ENCODE peak calls at places on chromosomes 13 and 19, in seven cellular contexts. S is K562, U is A549, O is SK-N-SH, E is H1, B is GM12878, Q is HepG2. X is an unnamed sample.

GRCh38 chr13:31195616-31196015 is 4.2 kb upstream of the B3GLCT start:
- DNase-seq in U (no peak), S (no peak), O (no peak), Q (no peak), E (no peak), B (no peak), X (no peak)

GRCh38 chr13:74062933-74063332 is 71.3 kb downstream of the KLF12 start:
- DNase-seq in O (no peak), Q (no peak), B (peak), S (no peak), E (no peak), U (no peak), X (no peak)

GRCh38 chr19:12364391-12365093 is 941 bp downstream of the ZNF442 start:
- DNase-seq in B (no peak), S (peak), O (peak), Q (no peak), U (no peak), E (no peak), X (no peak)

GRCh38 chr13:64078025-64078424 is 2662.4 kb upstream of the PCDH20 start:
- DNase-seq in S (no peak), B (no peak), Q (peak), O (peak), E (no peak), U (no peak), X (no peak)

GRCh38 chr19:16359964-16360363 is 35.3 kb downstream of the KLF2 start:
- DNase-seq in U (no peak), O (no peak), Q (no peak), E (no peak), S (no peak), B (no peak), X (no peak)

GRCh38 chr19:28632357-28633076 is 580.4 kb downstream of the UQCRFS1 start:
- DNase-seq in S (no peak), O (no peak), Q (no peak), B (no peak), E (no peak), U (no peak), X (no peak)

GRCh38 chr13:45838171-45838745 is 13.3 kb downstream of the SIAH3 start:
- DNase-seq in O (peak), S (no peak), E (no peak), B (no peak), U (no peak), Q (no peak), X (no peak)

GRCh38 chr13:91767681-91768080 is 369.3 kb downstream of the GPC5 start:
- DNase-seq in B (no peak), Q (no peak), U (no peak), O (no peak), E (no peak), S (no peak), X (no peak)

GRCh38 chr13:53490732-53491131 is 462.1 kb downstream of the OLFM4 start:
- DNase-seq in O (no peak), E (no peak), S (no peak), B (no peak), U (no peak), Q (no peak), X (no peak)

GRCh38 chr13:51501592-51502205 is 48.9 kb upstream of the INTS6 start:
- DNase-seq in S (no peak), Q (no peak), O (no peak), B (no peak), E (no peak), U (no peak), X (no peak)

GRCh38 chr19:32581704-32582164 is 744 bp downstream of the PDCD5 start:
- DNase-seq in B (no peak), U (peak), O (peak), S (peak), E (peak), Q (no peak), X (no peak)

GRCh38 chr13:72805663-72806341 is 23.9 kb downstream of the PIBF1 start:
- DNase-seq in B (no peak), Q (peak), U (no peak), S (no peak), E (no peak), O (no peak), X (no peak)

GRCh38 chr13:42119875-42120274 is 71.4 kb downstream of the DGKH start:
- DNase-seq in O (no peak), B (peak), Q (no peak), U (no peak), S (no peak), E (no peak), X (no peak)

GRCh38 chr13:27411393-27411792 is 13.0 kb upstream of the GTF3A start:
- DNase-seq in Q (no peak), U (no peak), E (no peak), B (no peak), O (no peak), S (no peak), X (no peak)

GRCh38 chr13:24725379-24725778 is 38.6 kb upstream of the RNF17 start:
- DNase-seq in Q (no peak), U (no peak), S (no peak), O (no peak), B (no peak), E (no peak), X (no peak)

GRCh38 chr13:40464349-40464748 is 202.1 kb downstream of the FOXO1 start:
- DNase-seq in U (no peak), S (no peak), E (no peak), Q (no peak), O (no peak), B (no peak), X (no peak)

GRCh38 chr13:113178070-113178895 is 19.8 kb downstream of the PROZ start:
- DNase-seq in B (no peak), U (no peak), O (peak), E (no peak), Q (no peak), S (no peak), X (no peak)

GRCh38 chr13:45167611-45168554 is 33.0 kb downstream of the KCTD4 start:
- DNase-seq in Q (no peak), B (no peak), U (peak), E (no peak), O (no peak), S (no peak), X (peak)

GRCh38 chr13:46089213-46089612 is 15.6 kb downstream of the CPB2 start:
- DNase-seq in Q (no peak), U (no peak), O (no peak), B (no peak), S (no peak), E (no peak), X (no peak)

GRCh38 chr13:77857810-77858209 is 60.8 kb downstream of the EDNRB start:
- DNase-seq in E (no peak), Q (no peak), S (no peak), B (no peak), O (no peak), U (no peak), X (no peak)

GRCh38 chr13:98856983-98857382 is 104.5 kb upstream of the SLC15A1 start:
- DNase-seq in S (no peak), U (no peak), O (peak), Q (no peak), E (no peak), B (no peak), X (no peak)

GRCh38 chr13:46858776-46859175 is 38.1 kb downstream of the HTR2A start:
- DNase-seq in S (no peak), E (no peak), U (no peak), Q (no peak), B (no peak), O (no peak), X (no peak)

GRCh38 chr13:107867701-107868661 is 347.4 kb downstream of the LIG4 start:
- DNase-seq in U (no peak), O (peak), S (peak), E (peak), B (no peak), Q (no peak), X (no peak)

GRCh38 chr19:6069268-6069771 is 41.0 kb downstream of the RFX2 start:
- DNase-seq in U (no peak), O (no peak), E (no peak), Q (no peak), B (no peak), S (no peak), X (no peak)

GRCh38 chr13:30743319-30744055 is 8.1 kb downstream of the ALOX5AP start:
- DNase-seq in B (no peak), O (no peak), Q (peak), S (no peak), E (no peak), U (peak), X (peak)

GRCh38 chr13:75372517-75372916 is 109.5 kb downstream of the TBC1D4 start:
- DNase-seq in B (no peak), U (peak), O (peak), Q (peak), S (peak), E (no peak), X (no peak)

GRCh38 chr13:114004416-114005205 is 30.7 kb upstream of the C13orf46 start:
- DNase-seq in S (peak), U (no peak), E (no peak), Q (peak), B (no peak), O (no peak), X (no peak)

GRCh38 chr19:6887326-6887725 is at the start of gene ADGRE1:
- DNase-seq in S (no peak), O (no peak), U (no peak), E (no peak), Q (no peak), B (no peak), X (no peak)

GRCh38 chr19:48553676-48554384 is 1.9 kb downstream of the SULT2B1 start:
- DNase-seq in Q (peak), O (peak), E (no peak), S (peak), U (peak), B (no peak), X (no peak)

GRCh38 chr13:99484405-99484981 is 16.8 kb upstream of the TM9SF2 start:
- DNase-seq in S (no peak), B (no peak), E (no peak), U (no peak), O (no peak), Q (no peak), X (no peak)

GRCh38 chr13:74758188-74758587 is 624.0 kb upstream of the KLF12 start:
- DNase-seq in Q (no peak), S (no peak), U (no peak), E (no peak), B (no peak), O (no peak), X (no peak)

DNA sequence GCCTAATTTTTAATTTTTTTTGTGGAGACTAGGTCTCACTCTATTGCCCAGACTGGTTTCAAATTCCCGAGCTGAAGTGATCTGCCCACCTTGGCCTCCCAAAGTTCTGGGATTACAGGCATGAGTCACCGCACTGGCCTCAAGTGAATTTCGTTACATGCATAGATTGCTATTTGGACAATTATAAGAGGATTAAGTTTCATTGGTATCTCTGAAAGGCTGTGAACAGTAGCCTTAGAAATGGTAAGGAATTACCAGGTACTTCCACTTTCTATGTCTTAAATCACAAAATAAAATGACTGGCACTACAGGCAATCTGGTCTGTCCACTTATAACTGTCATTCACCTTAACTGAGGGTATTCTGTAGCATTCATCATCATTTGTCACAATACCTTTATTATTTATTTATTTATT is 2.9 kb upstream of the CCDC9 start:
- DNase-seq in B (no peak), E (no peak), S (no peak), Q (peak), U (no peak), O (no peak), X (no peak)
- TF ChIP-seq MAX in B (no peak), E (no peak), S (no peak), Q (no peak), U (no peak), O (no peak), X (no peak)

GRCh38 chr19:1045247-1045603 is 5.3 kb downstream of the ABCA7 start:
- DNase-seq in S (peak), E (peak), Q (peak), O (peak), U (peak), B (no peak), X (peak)
- TF ChIP-seq RAD21 in S (no peak), E (no peak), Q (no peak), O (no peak), U (no peak), B (no peak), X (no peak)

GRCh38 chr13:62280590-62280989 is 864.9 kb upstream of the PCDH20 start:
- DNase-seq in S (no peak), E (no peak), O (no peak), B (peak), U (no peak), Q (no peak), X (no peak)

GRCh38 chr13:62278271-62278670 is 862.6 kb upstream of the PCDH20 start:
- DNase-seq in B (no peak), O (no peak), E (no peak), S (no peak), U (no peak), Q (no peak), X (no peak)
- TF ChIP-seq CTCF in B (no peak), O (no peak), E (no peak), S (no peak), U (no peak), Q (no peak), X (peak)

DNA sequence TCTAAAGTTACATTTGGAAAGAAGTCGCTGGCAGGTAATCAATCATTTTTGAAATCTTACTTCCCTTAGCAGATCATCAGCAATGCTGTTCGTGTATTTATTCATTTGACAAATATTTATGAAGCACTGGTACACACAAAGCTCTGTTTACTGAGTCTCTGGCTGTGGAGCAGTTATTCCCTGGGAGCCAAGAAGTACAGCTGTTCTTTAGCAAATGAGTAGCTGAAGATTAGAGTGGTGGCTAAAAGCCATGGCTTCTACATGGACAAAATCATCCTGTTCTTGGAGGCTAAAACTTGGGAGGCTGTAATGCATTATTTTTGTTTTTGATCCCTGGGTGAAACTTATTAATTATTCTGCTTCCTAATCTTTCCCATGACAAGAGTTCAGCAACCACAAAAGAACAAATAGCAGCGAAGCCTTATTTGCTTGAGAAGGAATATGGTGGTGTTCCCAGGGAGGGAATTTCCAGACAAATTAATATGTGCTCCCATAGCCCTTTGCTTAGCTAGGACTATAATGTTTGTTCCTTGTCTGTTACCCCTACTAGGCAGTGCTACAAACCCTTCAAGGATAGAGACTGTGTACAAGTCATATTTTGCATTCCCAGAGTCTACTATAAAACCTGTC is 109.5 kb downstream of the DCT start:
- DNase-seq in O (no peak), S (no peak), B (no peak), E (no peak), Q (no peak), U (no peak), X (no peak)
- TF ChIP-seq MAX in O (no peak), S (no peak), B (no peak), E (no peak), Q (no peak), U (no peak), X (no peak)

DNA sequence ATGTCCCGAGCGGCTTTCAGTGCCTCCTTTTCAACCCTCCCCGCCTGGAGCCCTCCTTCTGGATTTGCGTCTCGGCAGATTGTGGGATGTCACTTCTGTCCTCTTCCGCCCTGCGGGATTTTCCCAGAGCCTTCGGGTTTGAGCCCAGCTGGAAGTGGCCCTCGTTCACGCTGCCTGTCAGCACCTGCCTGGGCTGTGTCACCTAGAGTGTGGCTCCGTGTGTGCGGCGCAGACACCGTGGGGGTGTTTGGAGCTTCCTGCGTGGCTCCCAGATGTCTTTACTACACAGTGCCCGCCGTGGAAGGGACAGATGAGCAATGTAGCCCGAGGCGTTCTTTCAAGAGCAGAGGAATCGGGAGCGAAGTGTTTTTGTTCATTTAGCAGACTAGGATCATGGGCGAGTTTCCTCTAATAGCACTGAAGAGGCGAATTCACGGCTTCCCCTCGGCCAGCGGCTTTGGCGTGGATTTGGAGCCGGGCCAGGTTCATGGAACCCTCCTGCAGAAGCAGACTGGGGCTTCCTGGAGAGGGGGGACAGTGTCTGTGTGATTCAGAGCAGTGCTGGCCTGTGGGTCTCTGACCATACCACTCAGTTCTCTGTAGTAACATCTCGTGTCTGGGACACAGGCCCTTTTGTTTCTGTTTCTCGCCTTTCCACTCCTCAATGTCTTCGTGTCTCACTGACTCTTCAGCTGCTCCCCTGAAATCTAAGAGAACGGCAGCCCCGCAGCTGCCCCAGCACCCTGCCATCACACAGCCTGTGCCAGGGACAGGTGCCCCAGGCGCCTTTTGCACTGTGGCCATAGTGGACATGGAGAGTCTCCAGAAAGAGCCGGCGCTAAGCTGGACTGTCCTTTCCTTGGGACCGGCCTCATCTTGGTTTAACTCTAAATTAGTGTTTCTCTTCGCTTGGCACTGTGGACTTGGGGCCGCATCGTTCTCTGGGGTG is 68.1 kb downstream of the KDM4B start:
- DNase-seq in E (no peak), O (peak), B (no peak), Q (no peak), U (no peak), S (no peak), X (no peak)
- TF ChIP-seq RAD21 in E (no peak), O (no peak), B (no peak), Q (no peak), U (no peak), S (no peak), X (no peak)

GRCh38 chr19:34480971-34481821 is at the start of gene WTIP:
- DNase-seq in O (peak), E (peak), S (no peak), U (peak), B (no peak), Q (peak), X (peak)
- TF ChIP-seq CTCF in O (no peak), E (no peak), S (no peak), U (no peak), B (no peak), Q (no peak), X (no peak)

GRCh38 chr19:588093-588742 is 1.5 kb upstream of the HCN2 start:
- DNase-seq in B (no peak), S (peak), U (no peak), O (peak), E (peak), Q (peak), X (peak)
- TF ChIP-seq MAX in B (no peak), S (no peak), U (peak), O (peak), E (no peak), Q (peak), X (peak)

GRCh38 chr19:33812388-33813330 is 16.0 kb downstream of the KCTD15 start:
- DNase-seq in U (no peak), S (peak), O (peak), B (no peak), Q (no peak), E (no peak), X (no peak)

GRCh38 chr19:33818426-33818825 is 21.8 kb downstream of the KCTD15 start:
- DNase-seq in B (no peak), U (no peak), O (peak), E (no peak), Q (no peak), S (no peak), X (no peak)

GRCh38 chr19:33813391-33814101 is 16.9 kb downstream of the KCTD15 start:
- DNase-seq in S (no peak), O (peak), U (no peak), Q (no peak), E (no peak), B (no peak), X (no peak)

GRCh38 chr19:33814181-33815165 is 17.8 kb downstream of the KCTD15 start:
- DNase-seq in B (no peak), Q (no peak), S (no peak), O (peak), U (no peak), E (no peak), X (no peak)

DNA sequence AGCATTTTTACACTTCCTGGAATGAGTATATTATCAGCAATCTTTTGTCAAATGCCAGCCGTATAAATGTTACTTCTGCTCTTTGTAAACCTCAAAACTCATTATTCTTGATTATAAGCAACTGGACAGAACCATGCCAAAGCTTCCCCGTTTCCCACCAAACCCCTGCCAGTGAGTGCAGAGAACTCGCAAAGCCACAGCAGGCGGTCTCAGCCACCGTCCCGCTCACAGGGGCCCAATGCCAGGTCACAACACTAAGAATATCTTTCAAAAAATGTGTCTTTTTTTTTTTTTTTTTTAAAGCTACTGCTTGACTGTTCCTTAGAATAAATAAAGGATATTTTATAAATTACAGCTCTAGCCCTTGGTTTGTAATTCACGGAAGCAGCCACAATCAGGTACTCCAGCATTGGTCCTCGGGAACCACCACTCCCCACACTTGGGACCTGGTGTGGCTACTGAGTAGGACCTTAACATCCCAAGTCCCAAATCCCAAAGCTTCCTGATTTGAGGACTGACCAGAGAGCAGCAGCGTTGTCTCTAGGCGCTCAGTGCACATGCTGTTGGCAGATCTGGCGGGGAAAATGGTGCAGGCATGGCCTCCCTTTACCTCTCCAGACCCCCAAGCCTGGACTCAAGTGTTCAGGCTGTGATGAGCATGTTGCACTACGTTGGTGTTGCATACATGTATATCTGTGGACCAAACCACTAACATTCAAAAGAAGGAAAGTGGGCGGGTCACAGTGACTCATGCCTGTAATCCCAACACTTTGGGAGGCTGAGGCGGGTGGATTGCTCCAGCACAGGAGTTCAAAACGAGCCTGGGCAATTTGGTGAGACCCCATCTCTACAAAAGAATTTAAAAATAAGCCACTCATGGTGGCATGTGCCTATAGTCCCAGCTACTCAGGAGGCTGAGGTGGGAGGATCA is 19.0 kb downstream of the KCTD15 start:
- DNase-seq in U (no peak), Q (no peak), B (no peak), S (no peak), E (no peak), O (peak), X (no peak)
- TF ChIP-seq RAD21 in U (no peak), Q (no peak), B (no peak), S (no peak), E (no peak), O (no peak), X (no peak)

GRCh38 chr19:20964798-20965197 is 41.7 kb downstream of the ZNF85 start:
- DNase-seq in E (peak), U (no peak), Q (peak), O (no peak), S (no peak), B (no peak), X (no peak)
- TF ChIP-seq CTCF in E (peak), U (no peak), Q (peak), O (no peak), S (no peak), B (no peak), X (no peak)